ENCODE peak calls at places on chromosomes 4 and X, in ten cellular contexts. Y is HFF-Myc; A is foreskin fibroblast; D is NB4; G is spleen; J is astrocyte of the cerebellum; E is SK-N-SH; V is ascending aorta; P is CD4-positive, alpha-beta memory T cell; K is transverse colon. W is an unnamed sample.

GRCh38 chrX:97398030-97398551 is 514.4 kb downstream of the RPA4 start:
- DNase-seq in A (no peak), K (no peak), D (no peak), J (no peak), G (no peak), V (no peak), P (no peak), E (no peak), Y (no peak), W (no peak)

GRCh38 chr4:101763576-101763975 is 27.0 kb upstream of the BANK1 start:
- DNase-seq in D (no peak), A (no peak), G (no peak), K (no peak), E (no peak), P (no peak), Y (no peak), V (no peak), J (no peak), W (no peak)

GRCh38 chr4:140353836-140354235 is 19.6 kb upstream of the SCOC start:
- DNase-seq in D (no peak), K (no peak), A (no peak), J (no peak), E (no peak), G (no peak), Y (no peak), V (no peak), P (no peak), W (no peak)

GRCh38 chr4:53132117-53132889 is 233.6 kb downstream of the SCFD2 start:
- DNase-seq in V (no peak), J (no peak), K (no peak), D (no peak), P (no peak), Y (no peak), G (no peak), A (no peak), E (no peak), W (no peak)

GRCh38 chr4:66741081-66741480 is 804.2 kb downstream of the CENPC start:
- DNase-seq in A (no peak), P (no peak), E (no peak), D (no peak), V (no peak), K (no peak), G (no peak), J (no peak), Y (no peak), W (no peak)

GRCh38 chr4:70714061-70714468 is 7.7 kb upstream of the RUFY3 start:
- DNase-seq in P (no peak), A (no peak), V (no peak), J (no peak), D (peak; percentile 12), G (no peak), Y (no peak), E (no peak), K (no peak), W (no peak)

GRCh38 chr4:17385403-17385802 is 126.5 kb downstream of the QDPR start:
- DNase-seq in P (peak; percentile 6), G (no peak), E (no peak), A (peak; percentile 8), V (no peak), K (no peak), Y (no peak), D (peak; percentile 66), J (no peak), W (peak; percentile 11)

GRCh38 chr4:139988863-139989765 is 164.9 kb downstream of the MAML3 start:
- DNase-seq in D (peak; percentile 60), K (no peak), Y (peak; percentile 93), G (no peak), E (no peak), V (peak; percentile 33), A (peak; percentile 88), J (peak; percentile 93), P (no peak), W (peak; percentile 85)

GRCh38 chrX:16429391-16429790 is 220.6 kb upstream of the S100G start:
- DNase-seq in V (no peak), Y (no peak), A (peak; percentile 71), K (no peak), E (no peak), G (no peak), D (no peak), J (no peak), P (no peak), W (no peak)

GRCh38 chr4:111453216-111453615 is 692.0 kb upstream of the FAM241A start:
- DNase-seq in V (no peak), G (no peak), E (no peak), A (no peak), D (no peak), J (no peak), K (no peak), P (no peak), Y (no peak), W (no peak)

GRCh38 chr4:124105212-124105611 is 607.3 kb downstream of the ANKRD50 start:
- DNase-seq in G (no peak), K (no peak), Y (no peak), D (no peak), V (no peak), P (no peak), A (no peak), J (no peak), E (no peak), W (no peak)

GRCh38 chrX:320126-320783 is 1.7 kb upstream of the GTPBP6 start:
- DNase-seq in D (peak; percentile 44), P (no peak), E (no peak), G (peak; percentile 87), A (no peak), J (no peak), K (peak; percentile 26), Y (no peak), V (peak; percentile 8), W (no peak)

DNA sequence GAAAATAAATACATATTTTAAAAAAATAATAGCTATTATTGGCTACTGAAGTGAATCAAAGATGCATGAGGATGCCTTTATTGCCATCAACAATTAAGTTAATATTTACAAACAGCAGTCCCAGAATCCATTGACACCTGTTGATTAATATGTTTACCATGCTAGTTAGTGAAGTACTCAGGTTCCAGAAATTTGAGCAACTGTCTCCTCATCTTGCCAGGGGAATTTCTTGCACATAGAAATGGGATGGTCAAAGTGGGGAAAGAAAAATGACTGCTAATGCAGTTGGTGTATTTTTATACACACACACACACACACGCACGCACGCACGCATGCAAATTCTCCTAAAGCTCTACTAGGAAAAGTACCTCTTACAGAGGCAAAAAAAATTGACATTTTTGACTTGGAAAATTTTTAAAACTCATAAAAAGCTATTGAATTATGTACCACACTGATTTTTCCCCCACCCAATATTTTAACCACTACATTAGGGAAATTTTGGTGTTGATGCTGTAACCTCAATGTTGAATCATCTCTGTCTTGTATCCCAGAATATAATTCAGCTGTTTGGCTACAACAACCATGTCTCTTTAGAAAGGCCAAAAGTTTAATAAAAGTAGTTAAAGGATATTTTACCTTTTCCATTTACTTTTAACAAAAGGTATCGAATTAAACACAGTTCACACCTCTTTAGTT is 105.3 kb upstream of the TMEM150C start:
- DNase-seq in P (no peak), K (no peak), D (no peak), J (no peak), Y (no peak), A (no peak), V (no peak), G (no peak), E (no peak), W (no peak)
- H3K4me3 ChIP-seq in P (no peak overlapping the region), K (no peak overlapping the region), D (no peak overlapping the region), J (no peak overlapping the region), Y (no peak overlapping the region), A (no peak overlapping the region), V (no peak overlapping the region), G (no peak overlapping the region), E (no peak overlapping the region), W (no peak overlapping the region)

GRCh38 chr4:56655627-56656345 is 25.3 kb downstream of the HOPX start:
- DNase-seq in A (no peak), D (no peak), G (peak; percentile 79), K (peak; percentile 10), V (no peak), J (no peak), P (peak; percentile 21), E (peak; percentile 84), Y (no peak), W (no peak)

GRCh38 chr4:56656346-56656643 is 24.8 kb downstream of the HOPX start:
- DNase-seq in E (peak; percentile 63), D (no peak), Y (no peak), G (peak; percentile 87), K (peak; percentile 49), J (no peak), V (no peak), P (peak; percentile 40), A (no peak), W (no peak)

GRCh38 chr4:56653461-56654237 is 27.4 kb downstream of the HOPX start:
- DNase-seq in E (no peak), D (peak; percentile 82), J (no peak), K (peak; percentile 15), A (no peak), Y (no peak), G (no peak), V (no peak), P (no peak), W (no peak)

GRCh38 chr4:56655209-56655626 is 25.9 kb downstream of the HOPX start:
- DNase-seq in G (peak; percentile 78), K (peak; percentile 26), D (no peak), P (no peak), Y (no peak), J (no peak), E (peak; percentile 77), A (peak; percentile 30), V (no peak), W (no peak)

DNA sequence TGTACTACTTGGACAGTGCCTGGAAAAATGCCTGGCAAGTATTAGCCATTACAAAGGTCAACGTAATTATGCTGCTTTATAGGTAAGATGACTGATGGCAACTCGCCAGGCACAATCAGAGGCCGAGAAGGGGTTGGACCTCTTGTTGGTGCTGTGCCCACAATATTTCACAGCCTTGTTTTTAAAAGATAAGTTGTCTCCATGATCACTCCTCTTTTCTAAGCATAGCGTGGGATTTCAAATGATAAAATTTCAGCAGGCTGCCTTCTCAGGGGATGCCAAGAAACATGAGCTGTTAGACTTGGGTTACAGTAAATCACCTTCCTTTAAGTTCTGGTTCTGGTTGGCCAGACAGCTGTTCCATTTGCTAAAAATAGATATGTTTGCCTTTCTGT is 26.9 kb downstream of the HOPX start:
- DNase-seq in J (no peak), D (no peak), Y (no peak), K (peak; percentile 59), A (no peak), G (no peak), E (no peak), V (no peak), P (no peak), W (no peak)
- H3K4me3 ChIP-seq in J (no peak overlapping the region), D (no peak overlapping the region), Y (no peak overlapping the region), K (no peak overlapping the region), A (no peak overlapping the region), G (no peak overlapping the region), E (no peak overlapping the region), V (no peak overlapping the region), P (no peak overlapping the region), W (no peak overlapping the region)

GRCh38 chrX:108735680-108736508 is 469 bp downstream of the IRS4 start:
- DNase-seq in P (no peak), D (no peak), V (no peak), G (no peak), E (peak; percentile 41), K (no peak), J (no peak), A (no peak), Y (no peak), W (no peak)
- H3K4me3 ChIP-seq in P (no peak overlapping the region), D (no peak overlapping the region), V (peak overlapping the region; percentile 59), G (peak overlapping the region; percentile 17), E (peak overlapping the region; percentile 12), K (peak overlapping the region; percentile 44), J (peak overlapping the region; percentile 38), A (peak overlapping the region; percentile 29), Y (peak overlapping the region; percentile 24), W (peak overlapping the region; percentile 45)

DNA sequence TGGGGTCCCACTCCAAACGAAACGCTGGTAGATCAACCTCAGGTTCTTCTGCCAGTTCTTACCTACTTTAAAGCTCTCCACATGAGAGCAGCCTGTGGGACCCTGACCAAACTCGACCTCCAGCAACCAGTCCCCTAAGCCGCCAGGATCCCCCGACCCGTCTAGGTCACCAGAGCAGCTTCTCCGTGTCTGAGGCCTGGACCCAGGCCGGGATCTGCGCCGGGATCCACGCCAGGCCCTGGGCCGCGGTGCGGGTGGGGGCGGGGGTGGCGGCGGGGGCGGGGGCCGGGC is 1.4 kb downstream of the USP51 start:
- DNase-seq in P (no peak), Y (no peak), A (no peak), E (no peak), G (no peak), K (no peak), J (no peak), D (no peak), V (no peak), W (no peak)
- H3K4me3 ChIP-seq in P (no peak overlapping the region), Y (peak overlapping the region; percentile 51), A (peak overlapping the region; percentile 58), E (peak overlapping the region; percentile 40), G (peak overlapping the region; percentile 65), K (peak overlapping the region; percentile 62), J (peak overlapping the region; percentile 56), D (peak overlapping the region; percentile 53), V (peak overlapping the region; percentile 79), W (peak overlapping the region; percentile 64)

W was measured in skeletal muscle cell.